ENCODE peak calls at places on chromosomes 4 and X, in eight cellular contexts. L is PC-3; A is ovary; H is tibial nerve; K is IMR-90; E is cardiac muscle cell; O is naive thymus-derived CD4-positive, alpha-beta T cell; V is tibial artery. N is an unnamed sample.

GRCh38 chrX:10507181-10507580 is 113.2 kb downstream of the MID1 start:
- DNase-seq in V (no peak), H (no peak), E (no peak), O (no peak), K (peak; percentile 16), A (peak; percentile 58), L (peak; percentile 36), N (no peak)

GRCh38 chrX:53186363-53186762 is 38.6 kb downstream of the KDM5C start:
- DNase-seq in K (peak; percentile 77), A (no peak), V (no peak), H (no peak), O (no peak), E (no peak), L (peak; percentile 79), N (no peak)

GRCh38 chrX:130770615-130771014 is 132.4 kb downstream of the ENOX2 start:
- DNase-seq in E (no peak), H (no peak), O (no peak), L (peak; percentile 89), A (no peak), V (no peak), K (peak; percentile 81), N (peak; percentile 79)

GRCh38 chrX:49264460-49264859 is at the start of gene FOXP3:
- DNase-seq in K (no peak), A (no peak), V (peak; percentile 3), E (no peak), O (no peak), H (no peak), L (no peak), N (no peak)

GRCh38 chr4:26996745-26997144 is 136.1 kb downstream of the STIM2 start:
- DNase-seq in O (no peak), A (no peak), K (no peak), E (no peak), L (no peak), H (no peak), V (no peak), N (no peak)

GRCh38 chr4:100428051-100428450 is 89.8 kb downstream of the EMCN start:
- DNase-seq in K (peak; percentile 45), L (peak; percentile 82), A (no peak), O (no peak), V (no peak), E (no peak), H (no peak), N (peak; percentile 55)

GRCh38 chrX:2828404-2829065 is at the start of gene GYG2:
- DNase-seq in V (no peak), E (peak; percentile 83), K (peak; percentile 46), H (no peak), A (peak; percentile 44), L (no peak), O (no peak), N (peak; percentile 26)

GRCh38 chrX:132023117-132023895 is at the start of gene STK26:
- DNase-seq in L (peak; percentile 84), E (peak; percentile 89), O (peak; percentile 78), K (no peak), H (peak; percentile 28), V (peak; percentile 85), A (peak; percentile 68), N (peak; percentile 88)

GRCh38 chr4:3711183-3712111 is 54.7 kb upstream of the ADRA2C start:
- DNase-seq in O (no peak), L (no peak), V (peak; percentile 63), E (no peak), H (no peak), A (no peak), K (no peak), N (no peak)

GRCh38 chr4:77856152-77856551 is 6.5 kb upstream of the MRPL1 start:
- DNase-seq in H (no peak), A (no peak), E (no peak), V (no peak), O (no peak), K (no peak), L (no peak), N (no peak)

GRCh38 chr4:99876946-99877345 is 17.3 kb downstream of the LAMTOR3 start:
- DNase-seq in H (no peak), L (no peak), V (no peak), K (no peak), O (no peak), E (no peak), A (no peak), N (no peak)

GRCh38 chrX:41302293-41302868 is 31.6 kb upstream of the DDX3X start:
- DNase-seq in V (no peak), H (no peak), O (no peak), A (no peak), K (no peak), L (peak; percentile 54), E (no peak), N (no peak)

GRCh38 chrX:48794993-48795501 is 6.8 kb upstream of the HDAC6 start:
- DNase-seq in O (no peak), V (no peak), K (peak; percentile 47), E (peak; percentile 11), H (no peak), L (peak; percentile 61), A (no peak), N (no peak)

GRCh38 chr4:179097741-179098140 is 1655.5 kb upstream of the AGA start:
- DNase-seq in O (no peak), K (peak; percentile 37), E (peak; percentile 83), H (no peak), V (no peak), A (no peak), L (peak; percentile 23), N (peak; percentile 14)

GRCh38 chr4:158750379-158750778 is 18.4 kb upstream of the FNIP2 start:
- DNase-seq in O (no peak), E (no peak), V (no peak), L (peak; percentile 10), A (no peak), H (no peak), K (peak; percentile 93), N (no peak)
- H3K36me3 ChIP-seq in O (no peaks in the 10 kb centered on the region), E (no peaks in the 10 kb centered on the region), V (no peaks in the 10 kb centered on the region), L (no peaks in the 10 kb centered on the region), A (no peaks in the 10 kb centered on the region), H (no peaks in the 10 kb centered on the region), K (no peaks in the 10 kb centered on the region), N (no peaks in the 10 kb centered on the region)

DNA sequence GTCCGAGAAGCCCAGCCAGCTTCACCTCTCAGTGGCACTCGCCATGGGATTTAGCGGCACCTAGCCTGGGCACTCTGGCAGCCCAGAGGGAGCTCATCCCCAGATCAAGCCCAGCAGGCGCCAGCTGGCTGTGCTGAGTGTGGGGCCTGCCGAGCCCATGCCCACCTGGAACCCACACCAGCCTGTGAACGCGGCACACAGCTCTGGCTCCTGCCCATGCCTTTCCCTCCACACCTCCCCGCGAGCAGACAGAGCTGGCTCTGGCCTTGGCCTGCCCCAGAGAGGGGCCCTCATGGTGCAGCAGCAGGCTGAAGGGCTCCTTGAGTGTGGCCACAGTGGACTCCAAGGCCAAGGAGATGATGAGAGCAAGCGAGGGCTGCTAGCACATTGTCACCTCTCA is 38.0 kb upstream of the AADAT start:
- DNase-seq in E (no peak), K (no peak), A (no peak), V (no peak), H (no peak), L (no peak), O (no peak), N (no peak)
- H3K36me3 ChIP-seq in E (no peaks in the 10 kb centered on the region), K (no peaks in the 10 kb centered on the region), A (no peaks in the 10 kb centered on the region), V (no peaks in the 10 kb centered on the region), H (no peaks in the 10 kb centered on the region), L (no peaks in the 10 kb centered on the region), O (no peaks in the 10 kb centered on the region), N (no peaks in the 10 kb centered on the region)

DNA sequence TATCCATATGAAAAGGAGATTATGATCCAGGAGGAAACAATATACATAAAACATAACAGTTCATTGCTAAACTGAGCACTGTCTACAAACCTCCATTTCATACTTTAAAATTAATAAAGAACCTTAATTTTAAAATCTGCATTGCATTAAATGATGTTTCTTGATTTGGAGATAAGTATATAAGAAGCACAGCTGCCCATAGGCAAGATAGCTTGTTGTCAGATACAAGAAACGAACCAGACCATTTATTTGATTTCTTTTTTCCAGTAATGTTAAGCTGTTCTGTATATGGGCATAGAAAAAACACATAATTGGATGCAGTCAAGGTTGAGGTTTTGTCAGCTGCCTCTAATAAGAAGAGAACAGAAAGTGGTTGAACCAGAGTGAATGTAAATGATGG is 6.4 kb downstream of the GUF1 start:
- DNase-seq in H (no peak), L (no peak), K (no peak), V (no peak), O (no peak), E (no peak), A (no peak), N (no peak)
- H3K36me3 ChIP-seq in H (peaks cover 14% of the 10 kb centered on the region), L (peaks cover 54% of the 10 kb centered on the region), K (peaks cover 9% of the 10 kb centered on the region), V (peaks cover 53% of the 10 kb centered on the region), O (peaks cover 38% of the 10 kb centered on the region), E (peaks cover 64% of the 10 kb centered on the region), A (no peaks in the 10 kb centered on the region), N (peaks cover 70% of the 10 kb centered on the region)

GRCh38 chr4:102593147-102593546 is 92.0 kb downstream of the NFKB1 start:
- DNase-seq in K (no peak), A (no peak), E (no peak), O (no peak), L (no peak), H (no peak), V (no peak), N (no peak)
- H3K36me3 ChIP-seq in K (peaks cover 17% of the 10 kb centered on the region), A (no peaks in the 10 kb centered on the region), E (no peaks in the 10 kb centered on the region), O (peaks cover 45% of the 10 kb centered on the region), L (peaks cover 49% of the 10 kb centered on the region), H (no peaks in the 10 kb centered on the region), V (peaks cover 66% of the 10 kb centered on the region), N (peaks cover 4% of the 10 kb centered on the region)

DNA sequence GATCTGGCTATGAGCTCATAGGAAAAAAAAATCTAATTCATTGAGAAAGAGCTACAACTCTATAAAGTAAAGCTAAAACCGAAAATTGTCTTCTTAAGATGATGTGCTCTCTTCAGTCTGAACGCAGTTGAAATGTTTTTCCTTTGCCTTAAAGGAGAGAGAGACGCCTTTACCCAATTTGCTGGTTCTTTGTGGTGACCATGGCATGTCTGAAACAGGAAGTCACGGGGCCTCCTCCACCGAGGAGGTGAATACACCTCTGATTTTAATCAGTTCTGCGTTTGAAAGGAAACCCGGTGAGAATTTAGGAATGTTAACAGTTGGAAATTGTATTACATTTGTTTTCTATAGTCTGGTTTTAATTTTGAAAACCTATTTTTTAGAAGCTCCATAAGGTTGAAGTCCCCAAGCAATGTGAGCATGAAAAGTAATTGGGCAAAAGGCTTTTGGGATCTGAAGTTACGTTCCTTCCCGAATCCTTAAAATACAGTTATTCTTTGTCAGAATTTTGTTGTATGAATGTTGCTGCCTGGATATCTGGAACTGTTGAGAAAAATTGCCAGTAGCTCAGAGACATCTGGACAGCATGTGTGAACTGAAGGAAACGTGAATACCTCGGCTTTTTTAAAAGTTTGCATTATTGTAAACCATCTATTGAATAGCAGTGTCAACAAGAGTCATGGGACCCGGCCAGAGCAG is 9.8 kb downstream of the PIGG start:
- DNase-seq in A (no peak), E (no peak), L (no peak), H (no peak), K (no peak), V (no peak), O (no peak), N (no peak)
- H3K36me3 ChIP-seq in A (no peaks in the 10 kb centered on the region), E (peaks cover 34% of the 10 kb centered on the region), L (peaks cover 12% of the 10 kb centered on the region), H (peaks cover 19% of the 10 kb centered on the region), K (peaks cover 42% of the 10 kb centered on the region), V (peaks cover 88% of the 10 kb centered on the region), O (peaks cover 68% of the 10 kb centered on the region), N (peaks cover 28% of the 10 kb centered on the region)

N was measured in A673.